ENCODE peak calls at places on chromosome 20, in six cellular contexts. A, O, C, N, R and Z are unnamed samples.

GRCh38 chr20:47786763-47787107 is 1.5 kb upstream of the SULF2 start:
- DNase-seq in N (no peak), O (no peak), C (no peak), A (no peak), R (no peak), Z (no peak)

GRCh38 chr20:41027366-41027765 is 1.3 kb upstream of the TOP1 start:
- DNase-seq in A (no peak), O (no peak), R (no peak), N (no peak), C (no peak), Z (no peak)

GRCh38 chr20:7161690-7162089 is 394.2 kb downstream of the BMP2 start:
- DNase-seq in O (no peak), A (peak; percentile 36), R (no peak), C (no peak), N (no peak), Z (no peak)

GRCh38 chr20:19176483-19176882 is 36.0 kb upstream of the SLC24A3 start:
- DNase-seq in N (no peak), A (no peak), R (no peak), O (no peak), C (no peak), Z (no peak)

GRCh38 chr20:34573541-34573940 is 15.0 kb downstream of the MAP1LC3A start:
- DNase-seq in C (no peak), R (no peak), O (no peak), N (no peak), A (no peak), Z (no peak)

GRCh38 chr20:18657575-18657974 is 69.7 kb downstream of the DTD1 start:
- DNase-seq in R (no peak), A (peak; percentile 91), C (no peak), O (no peak), N (no peak), Z (no peak)

GRCh38 chr20:60851826-60852704 is 400.0 kb upstream of the CDH4 start:
- DNase-seq in O (no peak), N (no peak), A (no peak), C (no peak), R (no peak), Z (no peak)

GRCh38 chr20:36607586-36608387 is 2.2 kb downstream of the RAB5IF start:
- DNase-seq in R (no peak), A (no peak), O (no peak), N (no peak), C (no peak), Z (no peak)

GRCh38 chr20:34066476-34067090 is 45.5 kb downstream of the EIF2S2 start:
- DNase-seq in R (no peak), C (no peak), O (no peak), A (peak; percentile 78), N (no peak), Z (no peak)

GRCh38 chr20:22728146-22728745 is 143.9 kb upstream of the FOXA2 start:
- DNase-seq in O (no peak), R (no peak), N (no peak), C (no peak), A (no peak), Z (no peak)

GRCh38 chr20:23401051-23401450 is 20.2 kb downstream of the NAPB start:
- DNase-seq in N (no peak), O (no peak), C (no peak), A (no peak), R (no peak), Z (no peak)

GRCh38 chr20:38523697-38524096 is 51.1 kb downstream of the RALGAPB start:
- DNase-seq in O (no peak), N (no peak), A (peak; percentile 57), C (no peak), R (no peak), Z (no peak)

GRCh38 chr20:64212750-64213149 is 42.8 kb upstream of the PCMTD2 start:
- DNase-seq in N (peak; percentile 24), R (no peak), O (no peak), A (peak; percentile 53), C (no peak), Z (no peak)

GRCh38 chr20:50548396-50548795 is 38.2 kb downstream of the PTPN1 start:
- DNase-seq in C (no peak), R (no peak), A (no peak), N (no peak), O (no peak), Z (no peak)

GRCh38 chr20:31565699-31566331 is 39.3 kb upstream of the ID1 start:
- DNase-seq in A (no peak), O (no peak), R (no peak), C (no peak), N (no peak), Z (no peak)

GRCh38 chr20:63829598-63829942 is 1.5 kb downstream of the ZBTB46 start:
- DNase-seq in N (no peak), C (no peak), A (no peak), O (no peak), R (no peak), Z (no peak)

GRCh38 chr20:11687546-11688292 is 230.0 kb upstream of the BTBD3 start:
- DNase-seq in C (no peak), R (no peak), A (no peak), N (no peak), O (no peak), Z (no peak)

GRCh38 chr20:58930496-58930895 is 50.6 kb upstream of the NELFCD start:
- DNase-seq in O (no peak), A (no peak), R (no peak), C (no peak), N (no peak), Z (no peak)

GRCh38 chr20:21020656-21021004 is 85.5 kb downstream of the LINC00237 start:
- DNase-seq in O (no peak), R (no peak), N (no peak), A (peak; percentile 19), C (no peak), Z (no peak)

GRCh38 chr20:63118786-63119450 is 97.0 kb downstream of the YTHDF1 start:
- DNase-seq in O (no peak), R (peak; percentile 75), N (no peak), A (no peak), C (no peak), Z (peak; percentile 79)

GRCh38 chr20:48308232-48308781 is 519.5 kb downstream of the PREX1 start:
- DNase-seq in R (no peak), A (no peak), C (no peak), N (no peak), O (no peak), Z (no peak)

GRCh38 chr20:16350465-16350864 is 222.8 kb downstream of the KIF16B start:
- DNase-seq in C (no peak), A (peak; percentile 11), O (no peak), R (no peak), N (no peak), Z (no peak)

GRCh38 chr20:2800590-2801458 is at the start of gene CPXM1:
- DNase-seq in A (no peak), C (no peak), N (no peak), R (peak; percentile 85), O (no peak), Z (no peak)

GRCh38 chr20:10556519-10557083 is 117.2 kb downstream of the JAG1 start:
- DNase-seq in A (no peak), C (no peak), N (no peak), O (no peak), R (no peak), Z (no peak)

GRCh38 chr20:50013976-50014375 is 31.2 kb downstream of the SNAI1 start:
- DNase-seq in A (no peak), R (no peak), C (no peak), N (no peak), O (no peak), Z (no peak)

GRCh38 chr20:16407251-16408067 is 165.8 kb downstream of the KIF16B start:
- DNase-seq in A (peak; percentile 51), C (no peak), R (no peak), N (no peak), O (no peak), Z (no peak)

GRCh38 chr20:49851991-49852390 is 39.4 kb downstream of the SLC9A8 start:
- DNase-seq in N (no peak), C (no peak), A (peak; percentile 13), O (no peak), R (no peak), Z (no peak)

GRCh38 chr20:4509825-4510522 is 211.7 kb upstream of the PRND start:
- DNase-seq in A (no peak), O (no peak), C (no peak), R (no peak), N (no peak), Z (no peak)

GRCh38 chr20:24784607-24785006 is 164.5 kb upstream of the CST7 start:
- DNase-seq in A (no peak), R (no peak), C (no peak), O (no peak), N (no peak), Z (no peak)

GRCh38 chr20:2578430-2579192 is 42.2 kb downstream of the TMC2 start:
- DNase-seq in C (no peak), R (no peak), O (no peak), N (no peak), A (no peak), Z (no peak)

GRCh38 chr20:23050847-23051627 is 1.6 kb upstream of the THBD start:
- DNase-seq in N (no peak), O (no peak), R (peak; percentile 95), A (peak; percentile 89), C (no peak), Z (peak; percentile 81)

GRCh38 chr20:35821807-35822242 is 50.0 kb downstream of the PHF20 start:
- DNase-seq in O (no peak), N (no peak), A (peak; percentile 76), C (no peak), R (no peak), Z (no peak)